ENCODE peak calls at places on chromosomes 12 and 14, in five cellular contexts. E is HCT116, Y is GM23248, X is endothelial cell of umbilical vein, N is IMR-90. C is an unnamed sample.

GRCh38 chr12:21717756-21718155 is 56.8 kb downstream of the KCNJ8 start:
- DNase-seq in Y (no peak), N (no peak), E (no peak), X (peak; percentile 56), C (no peak)

GRCh38 chr12:32198555-32198954 is 91.9 kb downstream of the BICD1 start:
- DNase-seq in E (peak; percentile 10), Y (peak; percentile 81), X (peak; percentile 58), N (peak; percentile 66), C (no peak)

GRCh38 chr12:11906284-11906935 is 164.3 kb upstream of the BCL2L14 start:
- DNase-seq in E (no peak), Y (peak; percentile 84), X (no peak), N (peak; percentile 63), C (no peak)

GRCh38 chr12:129776977-129777667 is 126.7 kb downstream of the TMEM132D start:
- DNase-seq in Y (no peak), X (no peak), E (no peak), N (no peak), C (no peak)

GRCh38 chr14:57747036-57747435 is 118.9 kb downstream of the SLC35F4 start:
- DNase-seq in N (no peak), X (peak; percentile 16), E (peak; percentile 35), Y (peak; percentile 8), C (no peak)

GRCh38 chr14:69097974-69098373 is 54.9 kb downstream of the DCAF5 start:
- DNase-seq in E (no peak), N (no peak), Y (no peak), X (no peak), C (peak; percentile 57)

GRCh38 chr14:100222219-100223093 is 16.5 kb upstream of the YY1 start:
- DNase-seq in X (peak; percentile 33), E (no peak), Y (no peak), N (no peak), C (peak; percentile 64)

GRCh38 chr12:58346032-58346632 is 404.8 kb downstream of the ATP23 start:
- DNase-seq in E (peak; percentile 12), Y (peak; percentile 69), N (peak; percentile 62), X (peak; percentile 58), C (peak; percentile 36)

GRCh38 chr12:34384693-34385092 is 362.4 kb downstream of the ALG10 start:
- DNase-seq in E (no peak), X (no peak), N (no peak), Y (no peak), C (no peak)

GRCh38 chr12:120101182-120101581 is 15.4 kb downstream of the RAB35 start:
- DNase-seq in N (no peak), Y (no peak), X (no peak), E (no peak), C (no peak)

GRCh38 chr12:108833757-108834472 is 23.5 kb downstream of the SSH1 start:
- DNase-seq in Y (peak; percentile 80), X (no peak), E (no peak), N (peak; percentile 83), C (no peak)

GRCh38 chr14:85418716-85419115 is 111.2 kb upstream of the FLRT2 start:
- DNase-seq in N (no peak), Y (no peak), X (no peak), E (no peak), C (no peak)

GRCh38 chr14:90827919-90828610 is 11.8 kb upstream of the TTC7B start:
- DNase-seq in E (peak; percentile 73), Y (peak; percentile 95), N (peak; percentile 76), X (peak; percentile 93), C (peak; percentile 95)

GRCh38 chr12:97283297-97283696 is 179.3 kb upstream of the RMST start:
- DNase-seq in Y (no peak), X (no peak), E (no peak), N (no peak), C (peak; percentile 32)

GRCh38 chr12:108403952-108404351 is 64.8 kb upstream of the CMKLR1 start:
- DNase-seq in X (no peak), E (no peak), N (no peak), Y (peak; percentile 14), C (peak; percentile 54)

GRCh38 chr12:100896192-100896591 is 101.6 kb downstream of the ANO4 start:
- DNase-seq in Y (no peak), X (no peak), N (no peak), E (no peak), C (no peak)

GRCh38 chr14:64789696-64790095 is 85.5 kb downstream of the PLEKHG3 start:
- DNase-seq in X (no peak), E (no peak), N (no peak), Y (no peak), C (no peak)

GRCh38 chr14:65164068-65164824 is 61.9 kb upstream of the MAX start:
- DNase-seq in E (peak; percentile 51), N (peak; percentile 61), Y (peak; percentile 70), X (peak; percentile 58), C (peak; percentile 65)

GRCh38 chr12:104495786-104496185 is 39.0 kb downstream of the CHST11 start:
- DNase-seq in X (no peak), E (no peak), N (peak; percentile 12), Y (peak; percentile 25), C (no peak)

GRCh38 chr12:57124259-57124877 is 3.9 kb upstream of the LRP1 start:
- DNase-seq in Y (peak; percentile 79), X (peak; percentile 65), N (peak; percentile 69), E (peak; percentile 56), C (peak; percentile 83)

GRCh38 chr12:20777420-20777819 is 33.1 kb upstream of the SLCO1B3 start:
- DNase-seq in E (no peak), X (no peak), Y (no peak), N (no peak), C (no peak)

GRCh38 chr14:55123101-55123500 is 6.0 kb upstream of the LGALS3 start:
- DNase-seq in N (peak; percentile 98), Y (peak; percentile 94), E (no peak), X (peak; percentile 26), C (no peak)

GRCh38 chr12:117188961-117189724 is 1.1 kb downstream of the FBXO21 start:
- DNase-seq in X (peak; percentile 31), E (no peak), N (peak; percentile 72), Y (peak; percentile 83), C (peak; percentile 48)

GRCh38 chr12:68981536-68981935 is 48.6 kb upstream of the CPM start:
- DNase-seq in N (peak; percentile 76), Y (peak; percentile 71), X (no peak), E (no peak), C (no peak)

GRCh38 chr12:57454566-57455373 is at the start of gene INHBE:
- DNase-seq in Y (peak; percentile 63), E (no peak), X (no peak), N (peak; percentile 96), C (peak; percentile 86)

GRCh38 chr14:77003960-77004710 is 24.4 kb downstream of the IRF2BPL start:
- DNase-seq in Y (peak; percentile 56), X (no peak), E (no peak), N (peak; percentile 85), C (no peak)

GRCh38 chr14:36214476-36215216 is 38.1 kb upstream of the PTCSC3 start:
- DNase-seq in Y (peak; percentile 15), N (no peak), X (no peak), E (no peak), C (peak; percentile 49)

GRCh38 chr12:39902823-39903222 is 203.1 kb downstream of the SLC2A13 start:
- DNase-seq in E (peak; percentile 65), N (no peak), X (peak; percentile 60), Y (peak; percentile 35), C (no peak)

GRCh38 chr12:45839917-45840316 is 110.4 kb downstream of the ARID2 start:
- DNase-seq in Y (peak; percentile 2), X (no peak), N (no peak), E (no peak), C (no peak)

GRCh38 chr14:103020271-103020910 is 37.0 kb downstream of the CDC42BPB start:
- DNase-seq in N (no peak), Y (no peak), X (no peak), E (no peak), C (no peak)
- H3K27ac ChIP-seq in N (no peak overlapping the region), Y (no peak overlapping the region), X (no peak overlapping the region), E (no peak overlapping the region), C (no peak overlapping the region)

DNA sequence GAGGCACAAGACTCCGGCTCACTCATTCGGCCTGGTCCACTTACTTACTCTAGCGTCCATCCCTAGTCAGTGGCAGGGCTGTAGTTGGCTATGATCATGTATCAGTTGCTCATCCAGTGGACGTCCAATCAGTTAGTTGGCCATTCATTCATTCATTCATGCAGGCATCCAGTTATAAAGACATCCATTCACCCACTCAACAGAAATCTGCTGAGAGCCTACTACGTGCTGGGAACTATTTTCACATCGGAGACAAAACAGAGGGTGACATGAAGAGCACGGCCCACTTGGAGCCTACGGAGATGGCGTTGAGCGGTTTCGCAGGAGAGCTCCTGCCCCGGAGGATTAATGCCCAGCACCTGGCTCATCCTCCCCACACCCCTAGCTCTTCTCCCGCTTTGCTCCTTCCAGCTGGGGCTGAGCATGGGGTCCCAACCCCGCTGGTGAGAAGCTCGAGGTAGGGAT is 49.7 kb downstream of the SNAPC1 start:
- DNase-seq in N (no peak), Y (no peak), E (no peak), X (no peak), C (no peak)
- H3K27me3 ChIP-seq in N (peaks cover 26% of the 10 kb centered on the region), Y (peaks cover 34% of the 10 kb centered on the region), E (no peaks in the 10 kb centered on the region), X (peaks cover 32% of the 10 kb centered on the region), C (peaks cover 65% of the 10 kb centered on the region)

DNA sequence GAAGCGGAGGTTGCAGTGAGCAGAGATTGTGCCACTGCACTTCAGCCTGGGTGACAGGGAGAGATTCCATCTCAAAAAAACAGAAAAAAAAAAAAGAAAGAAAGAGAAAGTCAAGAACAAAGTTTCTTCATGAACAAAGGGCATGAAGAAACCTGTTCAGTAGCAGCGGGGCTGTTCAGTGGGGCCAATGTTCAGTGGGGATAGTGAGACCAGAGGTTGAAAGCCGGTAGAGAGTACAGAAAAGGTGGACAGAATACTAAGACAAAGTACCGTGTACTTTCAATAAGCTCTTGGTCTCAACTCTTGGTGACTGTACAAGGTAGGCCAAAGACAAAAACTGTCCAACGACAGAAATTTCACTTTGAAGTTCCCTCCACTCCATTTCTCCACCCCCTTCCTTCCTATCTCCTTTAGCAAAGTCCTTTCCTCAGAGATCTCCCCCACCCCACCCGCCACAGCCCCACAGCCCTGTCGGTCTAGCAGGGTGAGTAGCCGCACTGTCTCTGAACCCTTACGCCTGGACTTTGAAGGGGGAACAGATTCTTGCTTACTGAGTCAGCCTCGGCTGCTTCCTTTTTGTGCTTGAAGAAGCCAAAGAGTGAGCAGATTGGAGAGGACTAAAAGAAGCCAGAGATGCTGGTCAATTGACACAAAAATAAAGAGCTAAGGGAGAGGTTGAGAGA is 44.3 kb upstream of the FOS start:
- DNase-seq in E (peak; percentile 38), Y (peak; percentile 67), X (peak; percentile 92), N (peak; percentile 90), C (no peak)
- H2AFZ ChIP-seq in E (peak overlapping the region; percentile 94), Y (peak overlapping the region; percentile 68), X (peak overlapping the region; percentile 36), N (peak overlapping the region; percentile 83), C (peak overlapping the region; percentile 63)

DNA sequence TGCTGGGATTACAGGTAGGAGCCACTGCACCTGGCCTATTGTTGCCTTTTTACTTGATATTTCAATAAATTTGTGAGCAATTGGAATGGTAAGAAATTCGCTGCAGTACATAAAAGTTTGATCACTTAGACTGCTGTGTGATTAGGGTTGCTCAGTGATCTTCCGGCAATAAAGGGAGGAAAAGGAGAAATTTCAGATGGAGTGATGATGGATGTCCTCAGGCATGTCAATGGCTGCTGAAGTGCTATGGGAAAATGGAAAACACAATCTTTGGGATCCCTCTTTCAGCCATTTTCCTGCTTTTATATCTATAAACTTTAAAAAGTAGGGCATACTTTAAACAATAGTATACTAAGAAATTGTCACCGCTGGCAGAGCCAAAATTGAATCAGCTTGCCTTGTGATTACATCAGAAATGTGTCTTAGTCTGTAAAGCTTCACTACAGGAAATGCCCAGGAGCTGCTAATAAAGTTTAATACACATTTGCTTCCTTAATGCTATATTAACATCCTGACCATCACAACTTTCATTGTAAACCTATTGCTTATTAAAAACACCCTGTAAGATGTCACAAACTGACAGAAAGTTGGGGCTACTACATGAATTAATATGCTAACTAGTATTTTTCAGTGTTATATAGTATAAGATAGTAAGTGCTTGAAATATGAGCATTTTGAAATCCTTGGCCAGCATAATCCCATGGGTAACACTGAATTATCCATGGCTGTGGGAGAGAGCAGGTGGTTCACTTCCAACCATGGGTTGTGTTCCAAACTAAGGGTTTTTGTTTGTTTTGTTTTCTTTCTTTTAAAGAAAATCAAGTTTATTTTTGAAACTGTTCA is 13.8 kb upstream of the FBXL14 start:
- DNase-seq in E (no peak), N (peak; percentile 42), X (peak; percentile 28), Y (peak; percentile 80), C (no peak)
- H3K27ac ChIP-seq in E (no peak overlapping the region), N (no peak overlapping the region), X (no peak overlapping the region), Y (peak overlapping the region; percentile 90), C (no peak overlapping the region)